ENCODE peak calls at places on chromosomes 13 and 19, in ten cellular contexts. One of them, this sample, is unnamed.

GRCh38 chr19:34173145-34173956 is 1.0 kb downstream of the LSM14A start:
- DNase-seq in fibroblast of lung: peak
- DNase-seq in endothelial cell of umbilical vein: peak
- DNase-seq in AG04450: no peak
- DNase-seq in ascending aorta: no peak
- DNase-seq in IMR-90: peak
- DNase-seq in astrocyte: peak
- DNase-seq in A549: peak
- DNase-seq in left lung: peak
- DNase-seq in body of pancreas: peak
- DNase-seq in this sample: peak

GRCh38 chr19:2610637-2611482 is 91.6 kb downstream of the GNG7 start:
- DNase-seq in A549: peak
- DNase-seq in IMR-90: peak
- DNase-seq in left lung: peak
- DNase-seq in AG04450: peak
- DNase-seq in body of pancreas: peak
- DNase-seq in fibroblast of lung: peak
- DNase-seq in endothelial cell of umbilical vein: peak
- DNase-seq in ascending aorta: peak
- DNase-seq in astrocyte: peak
- DNase-seq in this sample: peak

GRCh38 chr19:15323496-15324235 is 8.7 kb downstream of the BRD4 start:
- DNase-seq in AG04450: no peak
- DNase-seq in endothelial cell of umbilical vein: no peak
- DNase-seq in IMR-90: peak
- DNase-seq in left lung: peak
- DNase-seq in ascending aorta: peak
- DNase-seq in fibroblast of lung: peak
- DNase-seq in body of pancreas: peak
- DNase-seq in astrocyte: no peak
- DNase-seq in A549: no peak
- DNase-seq in this sample: no peak

GRCh38 chr13:29081036-29081435 is 260.9 kb downstream of the MTUS2 start:
- DNase-seq in AG04450: no peak
- DNase-seq in astrocyte: no peak
- DNase-seq in IMR-90: no peak
- DNase-seq in ascending aorta: no peak
- DNase-seq in endothelial cell of umbilical vein: no peak
- DNase-seq in body of pancreas: no peak
- DNase-seq in fibroblast of lung: no peak
- DNase-seq in A549: no peak
- DNase-seq in left lung: no peak
- DNase-seq in this sample: peak

GRCh38 chr19:44755219-44755618 is 6.7 kb downstream of the BCL3 start:
- DNase-seq in left lung: no peak
- DNase-seq in AG04450: no peak
- DNase-seq in astrocyte: no peak
- DNase-seq in ascending aorta: no peak
- DNase-seq in endothelial cell of umbilical vein: no peak
- DNase-seq in body of pancreas: peak
- DNase-seq in A549: no peak
- DNase-seq in IMR-90: no peak
- DNase-seq in fibroblast of lung: no peak
- DNase-seq in this sample: no peak

GRCh38 chr13:82224806-82225205 is 1657.5 kb downstream of the SLITRK1 start:
- DNase-seq in astrocyte: no peak
- DNase-seq in body of pancreas: no peak
- DNase-seq in endothelial cell of umbilical vein: no peak
- DNase-seq in ascending aorta: no peak
- DNase-seq in A549: no peak
- DNase-seq in left lung: no peak
- DNase-seq in AG04450: no peak
- DNase-seq in fibroblast of lung: no peak
- DNase-seq in IMR-90: no peak
- DNase-seq in this sample: no peak

GRCh38 chr13:110689041-110689440 is 16.9 kb downstream of the CARS2 start:
- DNase-seq in IMR-90: no peak
- DNase-seq in body of pancreas: no peak
- DNase-seq in ascending aorta: peak
- DNase-seq in AG04450: no peak
- DNase-seq in astrocyte: no peak
- DNase-seq in fibroblast of lung: no peak
- DNase-seq in left lung: no peak
- DNase-seq in A549: no peak
- DNase-seq in endothelial cell of umbilical vein: no peak
- DNase-seq in this sample: no peak

GRCh38 chr19:3073159-3073563 is 10.9 kb upstream of the TLE5 start:
- DNase-seq in body of pancreas: peak
- DNase-seq in A549: no peak
- DNase-seq in endothelial cell of umbilical vein: peak
- DNase-seq in fibroblast of lung: peak
- DNase-seq in IMR-90: peak
- DNase-seq in AG04450: peak
- DNase-seq in ascending aorta: no peak
- DNase-seq in left lung: no peak
- DNase-seq in astrocyte: peak
- DNase-seq in this sample: no peak

GRCh38 chr13:95553614-95554385 is 1.3 kb downstream of the CLDN10 start:
- DNase-seq in ascending aorta: no peak
- DNase-seq in endothelial cell of umbilical vein: no peak
- DNase-seq in fibroblast of lung: peak
- DNase-seq in A549: no peak
- DNase-seq in body of pancreas: peak
- DNase-seq in IMR-90: no peak
- DNase-seq in AG04450: no peak
- DNase-seq in left lung: peak
- DNase-seq in astrocyte: no peak
- DNase-seq in this sample: no peak

GRCh38 chr13:42041684-42042035 is 6.8 kb upstream of the DGKH start:
- DNase-seq in AG04450: no peak
- DNase-seq in ascending aorta: peak
- DNase-seq in left lung: peak
- DNase-seq in body of pancreas: peak
- DNase-seq in astrocyte: peak
- DNase-seq in fibroblast of lung: peak
- DNase-seq in endothelial cell of umbilical vein: no peak
- DNase-seq in IMR-90: peak
- DNase-seq in A549: peak
- DNase-seq in this sample: no peak

GRCh38 chr13:110274687-110275086 is 32.3 kb downstream of the COL4A1 start:
- DNase-seq in AG04450: no peak
- DNase-seq in astrocyte: no peak
- DNase-seq in IMR-90: no peak
- DNase-seq in body of pancreas: no peak
- DNase-seq in fibroblast of lung: no peak
- DNase-seq in endothelial cell of umbilical vein: no peak
- DNase-seq in A549: no peak
- DNase-seq in ascending aorta: peak
- DNase-seq in left lung: no peak
- DNase-seq in this sample: no peak

GRCh38 chr19:42501733-42502132 is 26.5 kb downstream of the CEACAM1 start:
- DNase-seq in endothelial cell of umbilical vein: no peak
- DNase-seq in A549: no peak
- DNase-seq in astrocyte: no peak
- DNase-seq in left lung: no peak
- DNase-seq in ascending aorta: no peak
- DNase-seq in IMR-90: no peak
- DNase-seq in AG04450: no peak
- DNase-seq in fibroblast of lung: no peak
- DNase-seq in body of pancreas: no peak
- DNase-seq in this sample: no peak

GRCh38 chr13:99214232-99214631 is 13.6 kb downstream of the UBAC2 start:
- DNase-seq in AG04450: no peak
- DNase-seq in left lung: no peak
- DNase-seq in fibroblast of lung: no peak
- DNase-seq in astrocyte: no peak
- DNase-seq in IMR-90: no peak
- DNase-seq in endothelial cell of umbilical vein: no peak
- DNase-seq in body of pancreas: no peak
- DNase-seq in ascending aorta: no peak
- DNase-seq in A549: no peak
- DNase-seq in this sample: no peak

GRCh38 chr19:47994209-47994802 is at the start of gene ELSPBP1:
- DNase-seq in left lung: no peak
- DNase-seq in A549: no peak
- DNase-seq in astrocyte: no peak
- DNase-seq in endothelial cell of umbilical vein: no peak
- DNase-seq in fibroblast of lung: no peak
- DNase-seq in AG04450: no peak
- DNase-seq in body of pancreas: no peak
- DNase-seq in IMR-90: no peak
- DNase-seq in ascending aorta: no peak
- DNase-seq in this sample: no peak
- H3K4me3 ChIP-seq in left lung: no peak
- H3K4me3 ChIP-seq in A549: no peak
- H3K4me3 ChIP-seq in astrocyte: no peak
- H3K4me3 ChIP-seq in endothelial cell of umbilical vein: no peak
- H3K4me3 ChIP-seq in fibroblast of lung: no peak
- H3K4me3 ChIP-seq in AG04450: no peak
- H3K4me3 ChIP-seq in body of pancreas: no peak
- H3K4me3 ChIP-seq in IMR-90: no peak
- H3K4me3 ChIP-seq in ascending aorta: no peak
- H3K4me3 ChIP-seq in this sample: no peak

GRCh38 chr19:54477650-54478049 is 4.6 kb upstream of the CDC42EP5 start:
- DNase-seq in endothelial cell of umbilical vein: no peak
- DNase-seq in A549: no peak
- DNase-seq in ascending aorta: no peak
- DNase-seq in astrocyte: no peak
- DNase-seq in IMR-90: no peak
- DNase-seq in AG04450: no peak
- DNase-seq in left lung: no peak
- DNase-seq in body of pancreas: no peak
- DNase-seq in fibroblast of lung: no peak
- DNase-seq in this sample: no peak
- TF ChIP-seq CTCF in endothelial cell of umbilical vein: no peak
- TF ChIP-seq CTCF in A549: no peak
- TF ChIP-seq CTCF in ascending aorta: no peak
- TF ChIP-seq CTCF in astrocyte: no peak
- TF ChIP-seq CTCF in IMR-90: peak
- TF ChIP-seq CTCF in AG04450: peak
- TF ChIP-seq CTCF in left lung: no peak
- TF ChIP-seq CTCF in body of pancreas: no peak
- TF ChIP-seq CTCF in fibroblast of lung: no peak
- TF ChIP-seq CTCF in this sample: no peak

GRCh38 chr19:32363632-32364031 is 18.2 kb downstream of the ZNF507 start:
- DNase-seq in AG04450: no peak
- DNase-seq in endothelial cell of umbilical vein: no peak
- DNase-seq in A549: no peak
- DNase-seq in body of pancreas: no peak
- DNase-seq in ascending aorta: no peak
- DNase-seq in IMR-90: no peak
- DNase-seq in fibroblast of lung: no peak
- DNase-seq in astrocyte: no peak
- DNase-seq in left lung: no peak
- DNase-seq in this sample: no peak

GRCh38 chr19:32361574-32362317 is 16.3 kb downstream of the ZNF507 start:
- DNase-seq in A549: no peak
- DNase-seq in endothelial cell of umbilical vein: no peak
- DNase-seq in IMR-90: no peak
- DNase-seq in body of pancreas: no peak
- DNase-seq in AG04450: no peak
- DNase-seq in astrocyte: no peak
- DNase-seq in fibroblast of lung: no peak
- DNase-seq in ascending aorta: no peak
- DNase-seq in left lung: no peak
- DNase-seq in this sample: no peak

GRCh38 chr19:32364040-32364439 is 18.6 kb downstream of the ZNF507 start:
- DNase-seq in body of pancreas: no peak
- DNase-seq in endothelial cell of umbilical vein: no peak
- DNase-seq in left lung: no peak
- DNase-seq in A549: no peak
- DNase-seq in fibroblast of lung: no peak
- DNase-seq in ascending aorta: no peak
- DNase-seq in AG04450: no peak
- DNase-seq in IMR-90: no peak
- DNase-seq in astrocyte: no peak
- DNase-seq in this sample: no peak

GRCh38 chr19:32362318-32362691 is 16.9 kb downstream of the ZNF507 start:
- DNase-seq in fibroblast of lung: no peak
- DNase-seq in body of pancreas: no peak
- DNase-seq in astrocyte: no peak
- DNase-seq in AG04450: no peak
- DNase-seq in endothelial cell of umbilical vein: no peak
- DNase-seq in ascending aorta: no peak
- DNase-seq in IMR-90: no peak
- DNase-seq in left lung: no peak
- DNase-seq in A549: no peak
- DNase-seq in this sample: peak

GRCh38 chr19:32363175-32363574 is 17.8 kb downstream of the ZNF507 start:
- DNase-seq in endothelial cell of umbilical vein: no peak
- DNase-seq in body of pancreas: peak
- DNase-seq in astrocyte: no peak
- DNase-seq in IMR-90: peak
- DNase-seq in A549: no peak
- DNase-seq in AG04450: no peak
- DNase-seq in ascending aorta: no peak
- DNase-seq in left lung: no peak
- DNase-seq in fibroblast of lung: peak
- DNase-seq in this sample: peak
- H3K4me3 ChIP-seq in endothelial cell of umbilical vein: no peak
- H3K4me3 ChIP-seq in body of pancreas: no peak
- H3K4me3 ChIP-seq in astrocyte: no peak
- H3K4me3 ChIP-seq in IMR-90: no peak
- H3K4me3 ChIP-seq in A549: no peak
- H3K4me3 ChIP-seq in AG04450: no peak
- H3K4me3 ChIP-seq in ascending aorta: no peak
- H3K4me3 ChIP-seq in left lung: no peak
- H3K4me3 ChIP-seq in fibroblast of lung: no peak
- H3K4me3 ChIP-seq in this sample: peak

GRCh38 chr13:52011690-52012511 is at the start of gene ALG11:
- DNase-seq in IMR-90: peak
- DNase-seq in fibroblast of lung: peak
- DNase-seq in left lung: peak
- DNase-seq in AG04450: peak
- DNase-seq in endothelial cell of umbilical vein: peak
- DNase-seq in body of pancreas: peak
- DNase-seq in A549: peak
- DNase-seq in ascending aorta: peak
- DNase-seq in astrocyte: peak
- DNase-seq in this sample: peak
- TF ChIP-seq CTCF in IMR-90: no peak
- TF ChIP-seq CTCF in fibroblast of lung: no peak
- TF ChIP-seq CTCF in left lung: no peak
- TF ChIP-seq CTCF in AG04450: no peak
- TF ChIP-seq CTCF in endothelial cell of umbilical vein: no peak
- TF ChIP-seq CTCF in body of pancreas: no peak
- TF ChIP-seq CTCF in A549: no peak
- TF ChIP-seq CTCF in ascending aorta: no peak
- TF ChIP-seq CTCF in astrocyte: no peak
- TF ChIP-seq CTCF in this sample: no peak